ENCODE peak calls at places on chromosomes 16 and 17, in eight cellular contexts. N, Y, S, X, U, L, I and C are unnamed samples.

GRCh38 chr17:7523033-7523432 is 25.8 kb upstream of the TNFSF12 start:
- DNase-seq in S (no peak), X (peak), N (peak), U (peak), I (no peak), L (peak), Y (no peak), C (peak)

GRCh38 chr17:10278218-10278617 is 79.8 kb upstream of the GAS7 start:
- DNase-seq in Y (no peak), S (no peak), L (no peak), N (no peak), U (no peak), X (no peak), I (no peak), C (no peak)

GRCh38 chr17:40291311-40291710 is 3.6 kb downstream of the CDC6 start:
- DNase-seq in I (no peak), U (no peak), X (no peak), L (no peak), Y (peak), S (no peak), N (peak), C (no peak)

GRCh38 chr17:64276961-64277505 is 14.0 kb upstream of the TEX2 start:
- DNase-seq in X (no peak), U (no peak), S (no peak), I (no peak), Y (no peak), N (no peak), L (no peak), C (no peak)

GRCh38 chr16:82738699-82739098 is 111.9 kb downstream of the CDH13 start:
- DNase-seq in L (no peak), S (no peak), N (no peak), X (no peak), Y (no peak), I (no peak), U (no peak), C (no peak)

GRCh38 chr16:11303405-11304138 is 22.4 kb upstream of the PRM1 start:
- DNase-seq in N (no peak), U (no peak), X (peak), Y (no peak), I (no peak), L (no peak), S (no peak), C (no peak)

GRCh38 chr17:27918498-27918897 is 25.3 kb upstream of the LYRM9 start:
- DNase-seq in Y (no peak), U (no peak), I (no peak), N (no peak), S (no peak), X (no peak), L (no peak), C (no peak)

GRCh38 chr16:85446846-85447656 is 166.1 kb upstream of the GSE1 start:
- DNase-seq in I (no peak), S (no peak), U (peak), N (no peak), L (peak), X (peak), Y (no peak), C (no peak)

GRCh38 chr16:9545500-9546437 is 454.3 kb downstream of the HAPSTR1 start:
- DNase-seq in X (no peak), N (no peak), I (no peak), L (no peak), U (no peak), S (no peak), Y (no peak), C (no peak)

GRCh38 chr16:21159281-21159951 is 942 bp downstream of the LDAF1 start:
- DNase-seq in N (peak), U (peak), I (no peak), Y (peak), L (peak), S (peak), X (peak), C (no peak)

GRCh38 chr16:12833939-12834338 is 30.3 kb upstream of the CPPED1 start:
- DNase-seq in U (no peak), X (no peak), Y (no peak), N (no peak), L (no peak), I (peak), S (no peak), C (peak)

GRCh38 chr17:13626703-13627102 is 25.0 kb upstream of the HS3ST3A1 start:
- DNase-seq in N (no peak), Y (no peak), I (peak), L (no peak), S (no peak), X (no peak), U (no peak), C (peak)

GRCh38 chr17:50117202-50118040 is 12.5 kb downstream of the SAMD14 start:
- DNase-seq in Y (no peak), N (peak), X (peak), U (peak), S (no peak), I (no peak), L (peak), C (peak)

GRCh38 chr17:29197516-29198272 is 17.5 kb upstream of the MYO18A start:
- DNase-seq in N (no peak), U (no peak), X (no peak), I (no peak), S (no peak), Y (peak), L (no peak), C (no peak)

GRCh38 chr17:37315601-37316000 is 60.2 kb upstream of the C17orf78 start:
- DNase-seq in X (no peak), L (no peak), U (no peak), N (no peak), I (no peak), S (no peak), Y (no peak), C (no peak)

GRCh38 chr17:75827291-75828050 is 16.7 kb downstream of the UNC13D start:
- DNase-seq in U (peak), N (peak), Y (peak), S (peak), L (peak), X (peak), I (peak), C (no peak)

GRCh38 chr16:54093281-54093680 is 193.3 kb downstream of the IRX3 start:
- DNase-seq in U (no peak), I (no peak), L (no peak), X (no peak), N (no peak), Y (no peak), S (no peak), C (no peak)

GRCh38 chr17:28324272-28324745 is 5.3 kb downstream of the TMEM97 start:
- DNase-seq in N (no peak), U (no peak), I (no peak), L (no peak), Y (peak), X (peak), S (no peak), C (no peak)

GRCh38 chr16:8963010-8963824 is 489 bp downstream of the USP7 start:
- DNase-seq in N (no peak), U (no peak), Y (no peak), I (no peak), L (no peak), S (no peak), X (peak), C (no peak)

GRCh38 chr16:82011199-82011641 is at the start of gene SDR42E1:
- DNase-seq in X (peak), I (no peak), Y (no peak), S (no peak), L (peak), U (peak), N (no peak), C (peak)

GRCh38 chr16:85157372-85157771 is 45.1 kb upstream of the CIBAR2 start:
- DNase-seq in L (no peak), N (no peak), Y (no peak), I (no peak), S (no peak), U (no peak), X (no peak), C (no peak)

GRCh38 chr17:57284583-57284982 is 28.3 kb downstream of the MSI2 start:
- DNase-seq in L (no peak), Y (no peak), I (no peak), S (no peak), U (no peak), X (no peak), N (no peak), C (no peak)

GRCh38 chr17:45791935-45792334 is 7.8 kb downstream of the CRHR1 start:
- DNase-seq in I (no peak), Y (no peak), U (peak), L (no peak), X (peak), N (no peak), S (no peak), C (no peak)

GRCh38 chr16:3118204-3118790 is 5.9 kb downstream of the ZNF205 start:
- DNase-seq in U (no peak), I (no peak), N (no peak), L (no peak), X (no peak), S (no peak), Y (no peak), C (no peak)

GRCh38 chr16:48176635-48177408 is 21.0 kb upstream of the ABCC12 start:
- DNase-seq in L (no peak), X (no peak), N (no peak), I (no peak), S (peak), U (no peak), Y (no peak), C (no peak)

GRCh38 chr16:22948603-22949368 is 134.8 kb downstream of the HS3ST2 start:
- DNase-seq in U (peak), N (peak), X (peak), Y (peak), L (peak), S (peak), I (peak), C (peak)

GRCh38 chr17:47733047-47733413 is at the start of gene TBX21:
- DNase-seq in I (no peak), U (peak), N (peak), L (peak), X (peak), Y (peak), S (peak), C (peak)

GRCh38 chr16:31487076-31487719 is 4.3 kb downstream of the SLC5A2 start:
- DNase-seq in S (no peak), L (no peak), X (no peak), U (no peak), I (no peak), Y (no peak), N (no peak), C (no peak)

GRCh38 chr17:49402706-49403105 is 12.0 kb downstream of the PHB1 start:
- DNase-seq in X (no peak), S (peak), I (no peak), U (no peak), L (no peak), Y (peak), N (no peak), C (no peak)

DNA sequence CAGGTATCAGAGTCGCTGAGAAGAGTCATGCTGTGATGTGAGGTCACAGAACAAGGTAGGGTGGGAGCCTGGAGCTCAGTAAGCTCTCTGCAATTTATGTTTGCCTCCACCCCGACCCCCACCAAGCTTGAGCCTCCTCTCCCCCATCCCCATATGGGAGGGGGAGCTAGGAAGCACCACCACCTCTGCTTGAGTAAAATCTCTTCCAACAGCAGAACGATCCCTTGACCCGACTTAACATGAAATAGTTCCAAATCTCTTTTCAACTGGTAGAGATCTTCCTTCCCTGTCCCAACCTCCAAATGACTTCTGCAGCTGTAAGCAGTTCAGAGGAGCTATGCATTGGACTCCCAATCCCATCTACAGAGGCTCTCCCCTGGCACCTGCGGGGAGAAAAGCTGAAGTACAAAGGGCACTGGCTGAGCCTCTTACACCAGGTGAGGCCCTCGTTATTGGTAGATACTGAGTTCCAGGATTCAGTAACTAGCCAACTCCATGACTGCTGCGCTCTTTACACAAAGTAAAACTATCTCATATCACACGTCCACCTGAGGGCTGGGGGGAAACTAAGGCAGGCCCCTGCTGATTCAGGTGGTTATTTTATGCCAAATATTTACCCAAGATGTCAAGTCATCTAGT is 3.4 kb downstream of the ACTG1 start:
- DNase-seq in S (no peak), I (no peak), X (peak), Y (no peak), N (no peak), U (peak), L (peak), C (no peak)
- TF ChIP-seq POLR2A in S (no peak), I (peak), X (peak), Y (no peak), N (no peak), U (peak), L (peak), C (no peak)

DNA sequence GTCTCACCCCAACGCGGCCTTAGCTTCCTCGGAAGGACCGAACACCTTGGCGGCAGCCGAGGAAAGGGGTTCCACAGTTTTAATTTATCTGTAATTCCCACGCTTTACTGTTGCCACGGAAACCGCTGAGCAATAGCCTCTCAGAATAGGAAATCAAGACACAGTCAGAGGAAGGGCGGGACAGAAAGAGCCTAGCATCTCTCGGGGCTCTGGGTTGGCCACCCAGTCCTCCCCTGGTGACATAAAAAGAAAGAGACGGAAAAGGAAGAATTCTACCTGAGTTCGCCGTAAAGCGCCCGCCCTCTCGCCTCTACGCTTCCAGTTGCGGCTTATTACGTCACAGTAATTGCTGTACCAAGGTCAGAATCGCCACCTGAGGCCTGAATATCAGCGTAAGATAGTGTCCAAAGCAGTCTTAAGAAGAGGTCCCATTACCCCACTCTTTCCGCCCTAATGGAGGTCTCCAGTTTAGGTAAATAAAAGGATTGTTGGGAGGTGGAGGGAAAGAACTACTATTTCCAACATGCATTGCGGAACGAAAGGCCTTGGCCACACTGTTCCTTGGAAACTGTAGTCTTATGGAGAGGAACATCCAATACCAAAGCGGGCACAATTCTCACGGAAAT is 761 bp upstream of the NBR1 start:
- DNase-seq in U (peak), L (peak), N (peak), Y (peak), X (peak), I (peak), S (peak), C (peak)
- TF ChIP-seq POLR2A in U (peak), L (peak), N (peak), Y (peak), X (peak), I (no peak), S (no peak), C (no peak)

DNA sequence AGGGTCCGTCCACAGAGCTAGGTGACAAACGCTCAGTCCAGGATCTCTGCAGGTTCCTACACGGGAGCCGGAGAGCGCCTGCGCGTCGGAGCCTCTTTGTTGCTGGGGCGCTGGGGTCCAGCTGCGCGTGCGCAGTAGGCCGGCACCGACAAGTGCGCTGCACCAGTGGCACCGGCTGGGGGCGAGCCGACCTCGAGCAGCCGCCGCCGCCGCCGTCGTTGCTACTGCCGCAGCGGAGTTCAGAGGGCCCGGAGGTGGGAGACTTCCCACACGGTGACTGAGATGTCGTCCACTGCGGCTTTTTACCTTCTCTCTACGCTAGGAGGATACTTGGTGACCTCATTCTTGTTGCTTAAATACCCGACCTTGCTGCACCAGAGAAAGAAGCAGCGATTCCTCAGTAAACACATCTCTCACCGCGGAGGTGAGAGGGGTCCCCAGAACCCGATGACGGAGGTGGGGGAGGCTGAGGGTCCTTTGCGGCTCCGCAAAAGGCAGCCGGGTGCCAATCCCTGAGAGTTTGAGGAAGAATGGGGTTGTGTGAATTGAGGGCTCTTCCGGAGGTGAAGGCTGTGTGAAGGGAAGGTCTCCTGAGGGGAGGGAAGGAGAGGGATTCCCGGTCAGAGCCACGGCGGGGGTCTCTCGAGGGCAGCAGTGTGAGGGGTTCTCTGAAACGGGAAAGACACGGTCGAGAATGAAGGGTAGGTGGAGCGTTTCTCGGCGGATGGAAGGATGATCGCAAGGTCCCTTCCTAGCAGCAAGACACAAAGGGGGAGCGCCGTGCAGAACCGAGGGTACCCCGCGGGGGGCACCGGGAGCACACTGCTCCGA is at the start of gene GDPD1:
- DNase-seq in S (peak), Y (peak), N (peak), U (peak), X (peak), I (peak), L (peak), C (peak)
- TF ChIP-seq POLR2A in S (no peak), Y (no peak), N (peak), U (peak), X (peak), I (no peak), L (peak), C (peak)

GRCh38 chr17:35132816-35133550 is 9.1 kb downstream of the NLE1 start:
- DNase-seq in U (no peak), S (no peak), X (no peak), N (no peak), Y (no peak), L (no peak), I (no peak), C (no peak)
- TF ChIP-seq POLR2A in U (no peak), S (no peak), X (no peak), N (no peak), Y (no peak), L (no peak), I (no peak), C (no peak)

DNA sequence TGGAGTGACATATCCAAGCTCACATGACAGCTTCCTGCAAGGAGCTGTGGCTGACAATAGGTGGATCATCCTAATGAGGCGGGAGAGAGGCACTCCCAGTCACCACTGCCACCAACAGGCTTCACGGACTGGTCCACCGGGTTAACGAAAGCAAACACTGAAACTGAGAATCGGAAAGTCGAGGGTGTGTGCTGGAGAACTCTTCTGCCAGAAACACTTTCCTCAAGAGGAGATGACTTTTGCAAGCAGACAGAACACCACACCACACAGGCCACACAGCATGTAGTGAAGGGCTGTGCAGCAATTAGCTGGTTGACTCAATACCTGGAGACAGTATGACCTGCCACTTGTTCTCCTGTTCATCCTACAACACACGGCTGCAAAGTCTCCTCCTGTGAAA is 53.0 kb upstream of the DNAJA2 start:
- DNase-seq in U (no peak), L (no peak), I (no peak), X (no peak), S (no peak), N (no peak), Y (no peak), C (no peak)
- TF ChIP-seq POLR2A in U (no peak), L (no peak), I (no peak), X (no peak), S (no peak), N (no peak), Y (no peak), C (no peak)

GRCh38 chr16:824194-824593 is 23.7 kb upstream of the GNG13 start:
- DNase-seq in Y (no peak), S (no peak), N (no peak), L (no peak), X (no peak), I (no peak), U (no peak), C (no peak)

GRCh38 chr16:822909-823297 is 22.4 kb upstream of the GNG13 start:
- DNase-seq in N (no peak), S (no peak), X (no peak), Y (no peak), U (no peak), L (no peak), I (no peak), C (no peak)

GRCh38 chr16:824601-825000 is 24.1 kb upstream of the GNG13 start:
- DNase-seq in Y (no peak), L (no peak), U (no peak), N (no peak), I (no peak), S (no peak), X (no peak), C (no peak)

GRCh38 chr16:827513-827912 is 27.0 kb upstream of the GNG13 start:
- DNase-seq in L (no peak), N (no peak), X (no peak), I (no peak), U (no peak), S (no peak), Y (no peak), C (no peak)

DNA sequence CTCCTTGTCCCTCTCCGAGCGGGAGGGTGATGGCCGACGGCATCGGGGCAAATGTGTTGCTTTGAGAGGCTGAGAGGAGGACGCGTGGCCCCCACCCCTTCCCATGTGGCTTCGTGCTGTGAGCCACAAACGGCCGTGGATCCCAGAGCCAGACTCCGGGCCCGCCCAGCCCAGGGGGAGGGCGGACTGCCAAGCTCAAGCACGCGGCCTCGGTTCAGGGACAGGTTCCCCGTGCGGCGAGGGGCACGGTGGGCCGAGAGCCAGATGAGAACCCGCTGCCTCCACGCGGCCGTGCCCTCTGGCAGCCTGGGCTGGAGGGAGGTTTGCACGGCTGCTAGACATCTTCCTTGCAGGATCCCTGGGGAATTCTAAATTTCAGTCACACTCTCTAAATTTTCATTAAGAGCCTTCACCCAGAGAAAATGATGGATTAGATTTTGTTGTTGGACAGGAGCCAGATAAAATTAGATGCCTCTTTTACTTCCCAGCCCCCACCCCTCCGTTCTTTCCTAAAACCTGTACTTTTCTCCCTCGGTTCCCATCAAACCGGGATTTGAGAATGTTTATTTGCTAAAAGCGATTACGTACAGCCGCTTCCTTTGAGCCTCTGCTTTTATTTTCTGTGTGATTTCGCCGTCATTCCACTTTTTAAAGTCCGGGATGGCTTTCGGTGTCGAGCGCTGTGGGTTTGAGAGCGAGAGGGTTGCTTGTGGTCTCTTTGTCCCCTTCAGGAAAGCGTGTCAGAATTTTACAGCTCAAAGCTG is 24.9 kb upstream of the GNG13 start:
- DNase-seq in S (no peak), N (no peak), L (no peak), U (no peak), X (peak), I (no peak), Y (no peak), C (no peak)
- TF ChIP-seq POLR2A in S (no peak), N (no peak), L (no peak), U (no peak), X (no peak), I (no peak), Y (no peak), C (no peak)